ENCODE peak calls at places on chromosome 17, in ten cellular contexts. Y is neural progenitor cell; Q is keratinocyte; K is CD8-positive, alpha-beta T cell; N is breast epithelium; S is astrocyte; W is AG04450; G is left lung; T is tibial nerve; L is cardiac muscle cell. J is an unnamed sample.

GRCh38 chr17:49815761-49816281 is 27.3 kb downstream of the KAT7 start:
- DNase-seq in Y (peak), Q (no peak), K (no peak), N (no peak), S (no peak), W (no peak), G (no peak), T (no peak), L (no peak), J (no peak)

GRCh38 chr17:68006797-68007196 is 10.5 kb upstream of the C17orf58 start:
- DNase-seq in Y (no peak), Q (no peak), K (no peak), N (no peak), S (no peak), W (no peak), G (no peak), T (no peak), L (no peak), J (peak)

GRCh38 chr17:10197721-10198508 is 491 bp downstream of the GAS7 start:
- DNase-seq in Y (peak), Q (no peak), K (no peak), N (no peak), S (no peak), W (no peak), G (peak), T (no peak), L (peak), J (peak)

GRCh38 chr17:4966844-4967538 is 626 bp downstream of the SPAG7 start:
- DNase-seq in Y (peak), Q (peak), K (peak), N (peak), S (peak), W (peak), G (peak), T (peak), L (peak), J (peak)

GRCh38 chr17:43399839-43400328 is 1.1 kb downstream of the ARL4D start:
- DNase-seq in Y (no peak), Q (no peak), K (no peak), N (no peak), S (no peak), W (no peak), G (no peak), T (no peak), L (no peak), J (no peak)

GRCh38 chr17:75773808-75774470 is 8.9 kb upstream of the GALK1 start:
- DNase-seq in Y (no peak), Q (no peak), K (no peak), N (peak), S (no peak), W (no peak), G (no peak), T (no peak), L (no peak), J (no peak)

GRCh38 chr17:76363107-76363801 is 9.5 kb upstream of the PRPSAP1 start:
- DNase-seq in Y (no peak), Q (no peak), K (no peak), N (no peak), S (no peak), W (no peak), G (no peak), T (no peak), L (no peak), J (no peak)

GRCh38 chr17:36566081-36566480 is 21.4 kb downstream of the GGNBP2 start:
- DNase-seq in Y (no peak), Q (no peak), K (no peak), N (no peak), S (no peak), W (no peak), G (no peak), T (no peak), L (no peak), J (no peak)

GRCh38 chr17:10579270-10579669 is 29.8 kb upstream of the MYH2 start:
- DNase-seq in Y (no peak), Q (no peak), K (no peak), N (no peak), S (no peak), W (no peak), G (no peak), T (no peak), L (no peak), J (no peak)

GRCh38 chr17:57296231-57296630 is 39.9 kb downstream of the MSI2 start:
- DNase-seq in Y (no peak), Q (no peak), K (no peak), N (no peak), S (no peak), W (no peak), G (no peak), T (no peak), L (no peak), J (no peak)

GRCh38 chr17:27459433-27459832 is 3.2 kb downstream of the KSR1 start:
- DNase-seq in Y (no peak), Q (no peak), K (no peak), N (no peak), S (no peak), W (no peak), G (no peak), T (no peak), L (no peak), J (no peak)

GRCh38 chr17:633133-633532 is 81.5 kb downstream of the VPS53 start:
- DNase-seq in Y (no peak), Q (no peak), K (no peak), N (no peak), S (no peak), W (no peak), G (no peak), T (no peak), L (no peak), J (no peak)

GRCh38 chr17:144936-145670 is 7.7 kb downstream of the SCGB1C2 start:
- DNase-seq in Y (no peak), Q (no peak), K (no peak), N (peak), S (no peak), W (no peak), G (peak), T (no peak), L (no peak), J (peak)

GRCh38 chr17:57810740-57811632 is 38.9 kb downstream of the MRPS23 start:
- DNase-seq in Y (no peak), Q (no peak), K (no peak), N (peak), S (peak), W (no peak), G (no peak), T (no peak), L (no peak), J (peak)

GRCh38 chr17:50589112-50589712 is 28.7 kb downstream of the CACNA1G start:
- DNase-seq in Y (no peak), Q (no peak), K (no peak), N (no peak), S (peak), W (no peak), G (no peak), T (no peak), L (no peak), J (no peak)

GRCh38 chr17:69763503-69763902 is 311.5 kb upstream of the KCNJ16 start:
- DNase-seq in Y (no peak), Q (no peak), K (no peak), N (no peak), S (peak), W (no peak), G (no peak), T (no peak), L (peak), J (no peak)

GRCh38 chr17:17398188-17398927 is 78.4 kb upstream of the MED9 start:
- DNase-seq in Y (no peak), Q (no peak), K (no peak), N (no peak), S (peak), W (no peak), G (no peak), T (peak), L (no peak), J (peak)

GRCh38 chr17:45338023-45338781 is 21.4 kb upstream of the MAP3K14 start:
- DNase-seq in Y (no peak), Q (no peak), K (no peak), N (no peak), S (no peak), W (no peak), G (no peak), T (no peak), L (no peak), J (no peak)

GRCh38 chr17:51397361-51398127 is 137.2 kb downstream of the UTP18 start:
- DNase-seq in Y (no peak), Q (no peak), K (no peak), N (no peak), S (peak), W (no peak), G (no peak), T (no peak), L (no peak), J (no peak)

GRCh38 chr17:35666967-35667552 is 64.4 kb upstream of the RASL10B start:
- DNase-seq in Y (no peak), Q (no peak), K (no peak), N (no peak), S (peak), W (no peak), G (no peak), T (no peak), L (no peak), J (no peak)

GRCh38 chr17:67221062-67221998 is 23.7 kb downstream of the HELZ start:
- DNase-seq in Y (peak), Q (no peak), K (no peak), N (no peak), S (no peak), W (no peak), G (no peak), T (no peak), L (peak), J (no peak)

GRCh38 chr17:58311429-58311894 is 17.1 kb downstream of the TSPOAP1 start:
- DNase-seq in Y (no peak), Q (no peak), K (no peak), N (peak), S (no peak), W (no peak), G (no peak), T (no peak), L (no peak), J (no peak)

GRCh38 chr17:48541036-48541573 is 3.8 kb downstream of the HOXB2 start:
- DNase-seq in Y (no peak), Q (no peak), K (no peak), N (no peak), S (no peak), W (no peak), G (no peak), T (no peak), L (no peak), J (no peak)

GRCh38 chr17:70040336-70040735 is 34.7 kb upstream of the KCNJ16 start:
- DNase-seq in Y (no peak), Q (no peak), K (no peak), N (no peak), S (peak), W (no peak), G (no peak), T (no peak), L (no peak), J (no peak)

GRCh38 chr17:69828087-69828486 is 246.9 kb upstream of the KCNJ16 start:
- DNase-seq in Y (no peak), Q (no peak), K (no peak), N (no peak), S (peak), W (no peak), G (no peak), T (no peak), L (no peak), J (peak)

GRCh38 chr17:2025622-2026309 is 632 bp upstream of the RTN4RL1 start:
- DNase-seq in Y (peak), Q (no peak), K (no peak), N (peak), S (no peak), W (no peak), G (peak), T (peak), L (peak), J (peak)

GRCh38 chr17:28416703-28417311 is 10.8 kb upstream of the SLC46A1 start:
- DNase-seq in Y (peak), Q (peak), K (peak), N (no peak), S (peak), W (peak), G (peak), T (no peak), L (peak), J (no peak)

GRCh38 chr17:79196913-79197312 is 122.3 kb downstream of the ENGASE start:
- DNase-seq in Y (no peak), Q (no peak), K (no peak), N (no peak), S (no peak), W (no peak), G (no peak), T (no peak), L (no peak), J (no peak)

GRCh38 chr17:77526728-77527355 is 386.1 kb downstream of the SEC14L1 start:
- DNase-seq in Y (no peak), Q (no peak), K (no peak), N (no peak), S (no peak), W (no peak), G (no peak), T (no peak), L (no peak), J (no peak)

GRCh38 chr17:61426482-61427304 is 25.5 kb upstream of the TBX4 start:
- DNase-seq in Y (no peak), Q (no peak), K (no peak), N (no peak), S (peak), W (no peak), G (no peak), T (no peak), L (no peak), J (no peak)
- TF ChIP-seq CTCF in Y (no peak), Q (no peak), K (no peak), N (no peak), S (no peak), W (peak), G (no peak), T (no peak), L (no peak), J (no peak)

DNA sequence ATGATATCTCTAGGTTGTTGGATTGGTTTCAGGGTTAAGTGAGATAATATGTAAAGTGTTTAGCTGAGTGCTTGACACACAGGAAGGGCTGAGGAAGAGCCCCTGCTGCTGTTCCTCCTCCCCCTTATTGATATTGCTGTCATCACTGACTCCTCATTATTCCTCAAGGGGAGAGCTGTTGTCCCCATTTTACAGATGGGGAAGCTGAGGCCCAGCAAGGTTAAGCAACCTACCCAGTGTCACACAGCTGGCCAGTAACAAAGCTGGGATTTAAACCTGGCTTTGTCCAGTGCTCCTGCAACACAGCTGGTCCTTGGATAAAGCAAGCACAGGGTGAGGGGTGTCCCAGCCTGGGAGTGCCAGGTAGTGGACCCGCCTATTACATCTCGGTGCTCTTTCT is 9.8 kb downstream of the WSCD1 start:
- DNase-seq in Y (no peak), Q (no peak), K (no peak), N (no peak), S (no peak), W (no peak), G (no peak), T (no peak), L (no peak), J (no peak)
- H3K27ac ChIP-seq in Y (no peak), Q (no peak), K (no peak), N (no peak), S (no peak), W (no peak), G (no peak), T (no peak), L (no peak), J (no peak)

GRCh38 chr17:33751702-33752065 is 458.6 kb upstream of the ASIC2 start:
- DNase-seq in Y (peak), Q (no peak), K (no peak), N (no peak), S (no peak), W (no peak), G (no peak), T (no peak), L (no peak), J (no peak)

GRCh38 chr17:33753452-33753851 is 460.4 kb upstream of the ASIC2 start:
- DNase-seq in Y (no peak), Q (no peak), K (no peak), N (no peak), S (no peak), W (no peak), G (no peak), T (no peak), L (no peak), J (no peak)

GRCh38 chr17:33745047-33745783 is 452.1 kb upstream of the ASIC2 start:
- DNase-seq in Y (no peak), Q (no peak), K (no peak), N (no peak), S (no peak), W (no peak), G (no peak), T (no peak), L (no peak), J (no peak)

GRCh38 chr17:33750943-33751701 is 458.0 kb upstream of the ASIC2 start:
- DNase-seq in Y (peak), Q (peak), K (peak), N (peak), S (peak), W (peak), G (peak), T (peak), L (peak), J (peak)

DNA sequence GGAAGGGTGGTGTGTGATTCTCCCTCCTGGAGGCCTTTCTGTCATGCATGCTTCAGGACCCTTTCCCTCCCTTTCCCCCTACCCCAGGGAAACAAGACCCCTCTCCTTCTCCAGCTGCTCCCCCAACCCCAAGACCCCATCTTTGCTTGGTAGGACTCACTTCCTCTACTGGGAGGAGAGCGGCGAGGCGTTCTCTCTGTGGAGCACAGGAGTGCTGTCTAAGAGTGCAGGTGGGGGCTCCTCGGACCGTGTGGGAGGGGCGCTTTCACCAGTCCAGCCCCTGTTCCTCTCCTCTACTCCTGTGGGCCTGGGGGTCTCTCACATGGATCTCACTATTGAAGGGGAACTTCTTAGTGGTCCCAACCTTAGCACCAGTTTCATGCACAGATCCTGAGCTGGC is 456.1 kb upstream of the ASIC2 start:
- DNase-seq in Y (no peak), Q (no peak), K (no peak), N (no peak), S (no peak), W (no peak), G (no peak), T (no peak), L (no peak), J (no peak)
- TF ChIP-seq CTCF in Y (no peak), Q (no peak), K (no peak), N (no peak), S (no peak), W (no peak), G (no peak), T (no peak), L (no peak), J (no peak)

DNA sequence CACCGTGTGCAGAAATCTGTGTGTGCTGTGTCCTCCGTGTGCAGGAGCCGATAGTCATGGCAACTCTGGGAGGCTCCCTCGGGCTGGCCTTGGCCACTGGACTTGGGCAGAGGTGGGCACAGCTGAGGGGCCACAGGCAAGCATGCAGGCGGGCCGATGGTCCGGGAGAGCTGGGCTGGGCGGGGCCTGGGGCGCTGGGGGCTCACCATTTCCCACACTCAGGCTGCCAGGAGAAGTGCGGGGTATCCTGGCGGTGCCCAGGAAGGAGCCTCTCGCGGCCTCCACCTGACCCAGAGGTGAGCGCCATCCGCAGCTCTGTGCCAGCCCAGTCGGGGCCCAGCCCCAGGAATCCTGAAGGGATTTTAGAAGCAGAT is 28.4 kb downstream of the BAHCC1 start:
- DNase-seq in Y (no peak), Q (no peak), K (no peak), N (no peak), S (no peak), W (no peak), G (no peak), T (no peak), L (no peak), J (no peak)
- H3K27ac ChIP-seq in Y (no peak), Q (peak), K (no peak), N (peak), S (peak), W (peak), G (peak), T (peak), L (peak), J (peak)

GRCh38 chr17:6456321-6456720 is 12.1 kb downstream of the PIMREG start:
- DNase-seq in Y (no peak), Q (no peak), K (no peak), N (no peak), S (no peak), W (no peak), G (no peak), T (no peak), L (no peak), J (no peak)
- TF ChIP-seq CTCF in Y (no peak), Q (no peak), K (no peak), N (no peak), S (no peak), W (no peak), G (no peak), T (no peak), L (no peak), J (no peak)